ENCODE peak calls at places on chromosomes 13 and 19, in ten cellular contexts. Q, P, Y, I, F, M, T, J, S and U are unnamed samples.

GRCh38 chr13:32098275-32098674 is 66.7 kb downstream of the FRY start:
- DNase-seq in Q (peak; percentile 32), F (no peak), J (no peak), S (no peak), Y (no peak), I (no peak), M (no peak), P (no peak), T (no peak), U (no peak)

GRCh38 chr13:76644906-76645305 is 241.3 kb downstream of the KCTD12 start:
- DNase-seq in M (no peak), P (no peak), Y (no peak), I (no peak), F (no peak), J (no peak), T (no peak), S (no peak), Q (no peak), U (no peak)

GRCh38 chr13:78160793-78161192 is 242.2 kb upstream of the EDNRB start:
- DNase-seq in I (no peak), F (no peak), J (no peak), Y (no peak), S (no peak), Q (no peak), M (no peak), P (no peak), T (no peak), U (no peak)

GRCh38 chr19:3981736-3982681 is 3.3 kb downstream of the EEF2 start:
- DNase-seq in J (no peak), S (no peak), Y (no peak), T (no peak), M (no peak), Q (no peak), I (no peak), P (no peak), F (no peak), U (no peak)

GRCh38 chr13:42215578-42216421 is 56.2 kb upstream of the AKAP11 start:
- DNase-seq in Y (no peak), Q (peak; percentile 63), T (peak; percentile 45), J (peak; percentile 5), M (peak; percentile 39), P (no peak), S (peak; percentile 19), F (no peak), I (no peak), U (peak; percentile 28)

GRCh38 chr13:111489301-111489700 is 168.9 kb downstream of the TEX29 start:
- DNase-seq in F (no peak), T (no peak), S (no peak), P (no peak), I (no peak), J (no peak), M (no peak), Y (no peak), Q (no peak), U (no peak)

GRCh38 chr19:54191671-54192453 is 754 bp downstream of the TSEN34 start:
- DNase-seq in Q (peak; percentile 54), T (no peak), F (no peak), S (no peak), I (no peak), P (no peak), J (no peak), M (no peak), Y (no peak), U (no peak)

GRCh38 chr19:53091413-53091812 is 11.8 kb downstream of the ZNF160 start:
- DNase-seq in P (peak; percentile 81), T (no peak), M (no peak), F (no peak), Q (no peak), I (no peak), S (no peak), J (no peak), Y (no peak), U (no peak)

GRCh38 chr19:6092329-6093286 is 17.7 kb downstream of the RFX2 start:
- DNase-seq in J (no peak), T (no peak), Q (no peak), M (peak; percentile 25), S (peak; percentile 44), Y (peak; percentile 89), P (no peak), I (no peak), F (peak; percentile 25), U (peak; percentile 57)